ENCODE peak calls at places on chromosomes 16 and 17, in five cellular contexts. W, D, T, E and Y are unnamed samples.

GRCh38 chr17:43171761-43172487 is 910 bp downstream of the NBR1 start:
- DNase-seq in W (peak; percentile 47), T (no peak), D (no peak), E (no peak), Y (peak; percentile 7)

GRCh38 chr16:48113471-48113870 is 42.3 kb downstream of the ABCC12 start:
- DNase-seq in E (no peak), D (no peak), W (no peak), T (no peak), Y (no peak)

GRCh38 chr16:85151603-85152413 is 39.5 kb upstream of the CIBAR2 start:
- DNase-seq in D (peak; percentile 82), E (no peak), T (no peak), W (peak; percentile 83), Y (peak; percentile 18)

GRCh38 chr17:27481327-27481726 is 25.1 kb downstream of the KSR1 start:
- DNase-seq in W (no peak), E (peak; percentile 79), T (peak; percentile 44), D (no peak), Y (no peak)

GRCh38 chr17:76657505-76658386 is 14.2 kb upstream of the ST6GALNAC1 start:
- DNase-seq in D (no peak), W (no peak), T (no peak), E (no peak), Y (peak; percentile 86)

GRCh38 chr16:12255919-12256665 is 279.6 kb downstream of the SNX29 start:
- DNase-seq in E (no peak), D (no peak), W (no peak), T (no peak), Y (peak; percentile 83)

GRCh38 chr17:73465851-73466250 is 154.1 kb upstream of the CDC42EP4 start:
- DNase-seq in D (no peak), W (no peak), T (no peak), E (no peak), Y (no peak)

GRCh38 chr17:71975331-71975801 is 145.5 kb upstream of the SOX9 start:
- DNase-seq in E (no peak), W (peak; percentile 57), D (no peak), T (no peak), Y (no peak)

GRCh38 chr16:57578521-57579360 is 36.3 kb downstream of the ADGRG5 start:
- DNase-seq in E (no peak), T (no peak), D (no peak), W (no peak), Y (no peak)

GRCh38 chr16:88582912-88583575 is 12.8 kb downstream of the ZC3H18 start:
- DNase-seq in D (no peak), W (no peak), E (peak; percentile 59), T (no peak), Y (no peak)

GRCh38 chr17:37392024-37392590 is 14.5 kb downstream of the ACACA start:
- DNase-seq in E (no peak), W (no peak), T (no peak), D (peak; percentile 50), Y (no peak)

GRCh38 chr16:12531937-12532336 is 271.8 kb downstream of the CPPED1 start:
- DNase-seq in E (no peak), W (no peak), D (no peak), T (no peak), Y (no peak)

GRCh38 chr16:87757841-87758426 is 7.9 kb downstream of the KLHDC4 start:
- DNase-seq in T (no peak), E (no peak), D (no peak), W (no peak), Y (no peak)

GRCh38 chr17:4440690-4441686 is 7.2 kb downstream of the SPNS3 start:
- DNase-seq in W (peak; percentile 38), D (no peak), T (no peak), E (no peak), Y (peak; percentile 78)

GRCh38 chr17:30961213-30962188 is 9.3 kb upstream of the RNF135 start:
- DNase-seq in E (no peak), T (no peak), D (peak; percentile 48), W (no peak), Y (no peak)